ENCODE peak calls at places on chromosome 1, in four cellular contexts. E is T-helper 1 cell; K is glutamatergic neuron; B is effector memory CD4-positive, alpha-beta T cell. J is an unnamed sample.
A peak's percentile ranks its signal among the peaks of the same experiment; 100 is the strongest.

GRCh38 chr1:236565530-236565929 is 38.8 kb downstream of the HEATR1 start:
- DNase-seq in E (no peak), K (no peak), B (no peak), J (no peak)

GRCh38 chr1:63679589-63679988 is 86.4 kb downstream of the PGM1 start:
- DNase-seq in E (no peak), K (no peak), B (no peak), J (no peak)

GRCh38 chr1:230113605-230114241 is 46.7 kb downstream of the GALNT2 start:
- DNase-seq in E (no peak), K (no peak), B (no peak), J (no peak)

GRCh38 chr1:247060771-247061170 is 17.8 kb downstream of the ZNF670 start:
- DNase-seq in E (no peak), K (no peak), B (no peak), J (no peak)

GRCh38 chr1:40318970-40319621 is 2.0 kb upstream of the COL9A2 start:
- DNase-seq in E (no peak), K (no peak), B (no peak), J (no peak)

GRCh38 chr1:117740461-117740860 is 134.6 kb downstream of the TENT5C start:
- DNase-seq in E (no peak), K (no peak), B (no peak), J (no peak)

GRCh38 chr1:216820345-216820744 is 97.1 kb upstream of the ESRRG start:
- DNase-seq in E (no peak), K (no peak), B (no peak), J (no peak)

GRCh38 chr1:9449106-9449627 is 90.1 kb upstream of the SLC25A33 start:
- DNase-seq in E (no peak), K (no peak), B (no peak), J (peak; percentile 55)

GRCh38 chr1:31145581-31146117 is 80.1 kb upstream of the PUM1 start:
- DNase-seq in E (no peak), K (no peak), B (no peak), J (no peak)

GRCh38 chr1:115239148-115239820 is 98.8 kb downstream of the NGF start:
- DNase-seq in E (no peak), K (no peak), B (no peak), J (no peak)

GRCh38 chr1:19775317-19775716 is 24.4 kb downstream of the TMCO4 start:
- DNase-seq in E (no peak), K (no peak), B (no peak), J (no peak)

GRCh38 chr1:67013573-67013972 is 40.4 kb downstream of the SLC35D1 start:
- DNase-seq in E (peak; percentile 37), K (no peak), B (no peak), J (no peak)

GRCh38 chr1:23719162-23719820 is 24.0 kb upstream of the ELOA start:
- DNase-seq in E (no peak), K (no peak), B (no peak), J (no peak)

GRCh38 chr1:220151454-220151853 is 57.5 kb downstream of the IARS2 start:
- DNase-seq in E (no peak), K (no peak), B (no peak), J (no peak)

GRCh38 chr1:227938276-227938675 is 9.5 kb downstream of the WNT9A start:
- DNase-seq in E (no peak), K (no peak), B (no peak), J (no peak)

GRCh38 chr1:75916834-75917233 is 15.4 kb downstream of the ASB17 start:
- DNase-seq in E (no peak), K (no peak), B (no peak), J (no peak)

GRCh38 chr1:29653034-29653810 is 416.9 kb downstream of the PTPRU start:
- DNase-seq in E (no peak), K (no peak), B (no peak), J (no peak)

GRCh38 chr1:11828511-11828910 is 19.1 kb downstream of the NPPA start:
- DNase-seq in E (no peak), K (no peak), B (no peak), J (no peak)

GRCh38 chr1:159161001-159161718 is 10.3 kb upstream of the CADM3 start:
- DNase-seq in E (peak; percentile 40), K (peak; percentile 80), B (peak; percentile 32), J (peak; percentile 79)

GRCh38 chr1:208475951-208476824 is 232.0 kb upstream of the PLXNA2 start:
- DNase-seq in E (no peak), K (no peak), B (no peak), J (peak; percentile 95)

GRCh38 chr1:202133016-202133415 is 10.3 kb downstream of the GPR37L1 start:
- DNase-seq in E (no peak), K (no peak), B (no peak), J (no peak)

GRCh38 chr1:116164056-116164889 is 53.1 kb downstream of the MAB21L3 start:
- DNase-seq in E (no peak), K (no peak), B (no peak), J (peak; percentile 33)

GRCh38 chr1:1943834-1944570 is 24.9 kb upstream of the TMEM52 start:
- DNase-seq in E (peak; percentile 38), K (peak; percentile 84), B (peak; percentile 39), J (peak; percentile 49)

GRCh38 chr1:226529891-226530290 is 18.7 kb upstream of the STUM start:
- DNase-seq in E (no peak), K (no peak), B (no peak), J (no peak)

GRCh38 chr1:20446796-20447195 is 39.2 kb downstream of the CAMK2N1 start:
- DNase-seq in E (no peak), K (no peak), B (no peak), J (no peak)